ENCODE peak calls at places on chromosomes 16 and 17, in seven cellular contexts. L is esophagus squamous epithelium, Z is tibial nerve, V is gastrocnemius medialis, Q is uterus, X is body of pancreas, G is IMR-90. R is an unnamed sample.

GRCh38 chr17:43543771-43544575 is 2.2 kb downstream of the ETV4 start:
- DNase-seq in L (no peak), Z (no peak), V (no peak), Q (no peak), X (no peak), G (no peak), R (no peak)

GRCh38 chr17:58084317-58084981 is 1.2 kb downstream of the DYNLL2 start:
- DNase-seq in L (no peak), Z (no peak), V (peak; percentile 73), Q (peak; percentile 50), X (peak; percentile 68), G (no peak), R (peak; percentile 69)

GRCh38 chr17:45150911-45151809 is 2.9 kb downstream of the HEXIM1 start:
- DNase-seq in L (no peak), Z (no peak), V (no peak), Q (no peak), X (no peak), G (no peak), R (peak; percentile 9)

GRCh38 chr17:1422907-1423306 is 22.9 kb upstream of the YWHAE start:
- DNase-seq in L (no peak), Z (no peak), V (peak; percentile 87), Q (no peak), X (no peak), G (peak; percentile 98), R (no peak)

GRCh38 chr16:57600048-57600835 is 28.2 kb upstream of the ADGRG1 start:
- DNase-seq in L (no peak), Z (no peak), V (no peak), Q (no peak), X (peak; percentile 87), G (peak; percentile 32), R (peak; percentile 75)

GRCh38 chr17:73541111-73541510 is 103.1 kb downstream of the SDK2 start:
- DNase-seq in L (no peak), Z (no peak), V (no peak), Q (no peak), X (no peak), G (no peak), R (no peak)

GRCh38 chr16:54446639-54447038 is 160.1 kb upstream of the IRX3 start:
- DNase-seq in L (no peak), Z (peak; percentile 33), V (peak; percentile 71), Q (no peak), X (no peak), G (no peak), R (peak; percentile 72)

GRCh38 chr17:10563991-10564660 is 14.7 kb upstream of the MYH2 start:
- DNase-seq in L (no peak), Z (no peak), V (peak; percentile 62), Q (no peak), X (no peak), G (no peak), R (no peak)

GRCh38 chr16:77434365-77435239 is at the start of gene ADAMTS18:
- DNase-seq in L (no peak), Z (no peak), V (no peak), Q (no peak), X (no peak), G (no peak), R (no peak)

GRCh38 chr17:74117087-74117486 is 86.4 kb upstream of the RPL38 start:
- DNase-seq in L (no peak), Z (no peak), V (no peak), Q (no peak), X (no peak), G (no peak), R (no peak)

GRCh38 chr17:9206160-9206988 is 185.1 kb downstream of the NTN1 start:
- DNase-seq in L (no peak), Z (no peak), V (no peak), Q (peak; percentile 48), X (no peak), G (no peak), R (no peak)

GRCh38 chr17:36544049-36544319 is 735 bp upstream of the GGNBP2 start:
- DNase-seq in L (no peak), Z (no peak), V (peak; percentile 63), Q (peak; percentile 32), X (peak; percentile 46), G (peak; percentile 55), R (no peak)

GRCh38 chr17:57924677-57925076 is 30.5 kb downstream of the CUEDC1 start:
- DNase-seq in L (no peak), Z (no peak), V (peak; percentile 82), Q (no peak), X (peak; percentile 67), G (no peak), R (no peak)

GRCh38 chr17:4584125-4584834 is at the start of gene SMTNL2:
- DNase-seq in L (no peak), Z (no peak), V (peak; percentile 88), Q (peak; percentile 55), X (no peak), G (no peak), R (no peak)

GRCh38 chr17:74532115-74532514 is 840 bp upstream of the CD300LB start:
- DNase-seq in L (no peak), Z (no peak), V (peak; percentile 50), Q (no peak), X (no peak), G (no peak), R (peak; percentile 32)

GRCh38 chr17:10513284-10514067 is 4.9 kb downstream of the MYH1 start:
- DNase-seq in L (no peak), Z (no peak), V (peak; percentile 33), Q (no peak), X (no peak), G (peak; percentile 0), R (no peak)

GRCh38 chr16:66364117-66364958 is 2.2 kb upstream of the CDH5 start:
- DNase-seq in L (no peak), Z (peak; percentile 55), V (peak; percentile 46), Q (peak; percentile 54), X (peak; percentile 51), G (no peak), R (peak; percentile 40)

GRCh38 chr17:35099929-35100328 is 19.7 kb downstream of the RAD51D start:
- DNase-seq in L (no peak), Z (no peak), V (no peak), Q (no peak), X (no peak), G (no peak), R (no peak)

GRCh38 chr16:13150181-13150885 is 248.9 kb downstream of the SHISA9 start:
- DNase-seq in L (no peak), Z (no peak), V (no peak), Q (no peak), X (no peak), G (no peak), R (no peak)

GRCh38 chr17:72134560-72135399 is 14.0 kb downstream of the SOX9 start:
- DNase-seq in L (no peak), Z (no peak), V (no peak), Q (no peak), X (no peak), G (peak; percentile 82), R (no peak)

GRCh38 chr17:18379246-18380146 is 1.9 kb downstream of the EVPLL start:
- DNase-seq in L (no peak), Z (no peak), V (no peak), Q (no peak), X (no peak), G (no peak), R (no peak)

GRCh38 chr16:21994856-21995465 is 6.0 kb downstream of the PDZD9 start:
- DNase-seq in L (no peak), Z (no peak), V (no peak), Q (no peak), X (no peak), G (no peak), R (no peak)

GRCh38 chr17:36598951-36599401 is 2.4 kb upstream of the MRM1 start:
- DNase-seq in L (no peak), Z (no peak), V (no peak), Q (peak; percentile 5), X (no peak), G (no peak), R (no peak)

GRCh38 chr16:23962001-23962400 is 126.2 kb downstream of the PRKCB start:
- DNase-seq in L (no peak), Z (no peak), V (no peak), Q (no peak), X (no peak), G (no peak), R (no peak)

GRCh38 chr17:78391843-78392242 is 13.4 kb downstream of the PGS1 start:
- DNase-seq in L (no peak), Z (no peak), V (no peak), Q (no peak), X (no peak), G (peak; percentile 89), R (peak; percentile 27)

GRCh38 chr17:63635787-63636186 is 13.6 kb downstream of the MAP3K3 start:
- DNase-seq in L (no peak), Z (no peak), V (no peak), Q (no peak), X (peak; percentile 28), G (no peak), R (no peak)

GRCh38 chr17:42969006-42969581 is 4.8 kb upstream of the AARSD1 start:
- DNase-seq in L (no peak), Z (no peak), V (no peak), Q (no peak), X (no peak), G (peak; percentile 79), R (peak; percentile 44)

DNA sequence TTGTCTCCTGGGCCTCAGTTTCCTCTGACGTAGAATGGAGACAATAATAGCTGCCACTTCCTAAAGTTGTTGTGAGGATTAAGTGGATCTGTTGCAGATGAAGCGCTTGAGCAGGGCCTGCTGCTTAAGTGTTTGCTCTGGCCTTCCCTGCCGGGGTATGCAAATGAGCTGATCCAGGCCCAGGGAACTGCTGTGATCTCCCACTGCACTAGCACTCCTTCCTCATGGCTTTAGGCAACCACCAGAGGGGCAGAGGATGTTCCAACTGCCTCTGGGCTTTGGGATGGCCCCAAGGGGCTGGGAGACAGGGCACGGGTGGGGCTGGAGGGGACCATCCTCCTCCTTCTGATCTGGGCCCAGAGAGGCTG is 6.2 kb downstream of the SBK1 start:
- DNase-seq in L (no peak), Z (no peak), V (no peak), Q (no peak), X (no peak), G (no peak), R (no peak)
- H3K4me3 ChIP-seq in L (no peak overlapping the region), Z (no peak overlapping the region), V (no peak overlapping the region), Q (no peak overlapping the region), X (no peak overlapping the region), G (no peak overlapping the region), R (no peak overlapping the region)

GRCh38 chr17:48059125-48059668 is 11.0 kb downstream of the NFE2L1 start:
- DNase-seq in L (no peak), Z (no peak), V (no peak), Q (no peak), X (no peak), G (no peak), R (no peak)
- TF ChIP-seq POLR2A in L (no peak), Z (no peak), V (no peak), Q (no peak), X (no peak), G (no peak), R (no peak)

DNA sequence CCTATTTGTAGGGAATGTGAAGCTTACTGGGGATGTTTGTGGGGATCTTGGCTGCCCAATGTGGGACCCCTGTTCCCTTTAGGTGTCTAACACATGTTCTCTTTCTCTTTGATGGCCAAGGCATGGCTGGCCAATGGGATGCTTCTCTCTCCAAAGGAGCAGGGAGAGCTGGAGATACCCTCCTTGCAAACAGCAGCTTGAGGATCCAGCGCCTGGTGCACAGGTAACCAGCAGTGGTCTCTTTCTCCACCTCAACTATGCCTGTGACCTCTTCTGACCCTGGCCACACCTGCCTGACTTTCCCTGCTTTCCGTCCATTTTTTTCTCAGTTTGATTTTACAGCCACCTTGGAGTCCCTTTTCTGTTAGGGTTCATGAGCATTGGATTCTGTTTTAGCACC is 16.8 kb upstream of the NKD1 start:
- DNase-seq in L (no peak), Z (no peak), V (no peak), Q (no peak), X (no peak), G (no peak), R (no peak)
- H3K4me3 ChIP-seq in L (no peak overlapping the region), Z (no peak overlapping the region), V (no peak overlapping the region), Q (no peak overlapping the region), X (no peak overlapping the region), G (no peak overlapping the region), R (no peak overlapping the region)

GRCh38 chr17:38732376-38733314 is 2.5 kb downstream of the CISD3 start:
- DNase-seq in L (no peak), Z (no peak), V (no peak), Q (no peak), X (peak; percentile 91), G (no peak), R (peak; percentile 93)
- TF ChIP-seq POLR2A in L (no peak), Z (no peak), V (no peak), Q (no peak), X (no peak), G (no peak), R (no peak)